ENCODE peak calls at places on chromosomes 4 and X, in ten cellular contexts. A is GM10248; E is ovary; O is HFFc6; N is CD4-positive, alpha-beta T cell; M is HCT116; K is heart left ventricle; I is cardiac fibroblast; W is lung; D is AG04449. C is an unnamed sample.

GRCh38 chr4:141350122-141350904 is 129.6 kb downstream of the ZNF330 start:
- DNase-seq in E (no peak), I (peak; percentile 91), K (no peak), A (no peak), W (no peak), O (peak; percentile 84), N (no peak), M (no peak), D (peak; percentile 87), C (peak; percentile 78)

GRCh38 chrX:113759422-113759821 is 824.5 kb upstream of the HTR2C start:
- DNase-seq in M (no peak), K (no peak), D (no peak), W (no peak), I (no peak), E (no peak), N (no peak), A (no peak), O (no peak), C (no peak)

GRCh38 chr4:101593666-101594065 is 196.9 kb upstream of the BANK1 start:
- DNase-seq in M (no peak), A (no peak), K (no peak), I (no peak), O (no peak), E (no peak), N (no peak), W (no peak), D (no peak), C (peak; percentile 38)

GRCh38 chrX:13085533-13085932 is 41.1 kb upstream of the FAM9C start:
- DNase-seq in W (no peak), A (no peak), N (peak; percentile 50), O (no peak), E (no peak), D (no peak), I (no peak), K (no peak), M (no peak), C (no peak)

GRCh38 chr4:6393544-6394475 is 78.6 kb downstream of the PPP2R2C start:
- DNase-seq in N (no peak), I (no peak), O (no peak), K (no peak), E (no peak), D (no peak), M (no peak), W (no peak), A (no peak), C (no peak)

GRCh38 chr4:71206763-71207162 is 132.1 kb upstream of the SLC4A4 start:
- DNase-seq in I (no peak), M (no peak), W (no peak), A (no peak), N (no peak), K (no peak), E (no peak), O (peak; percentile 75), D (no peak), C (no peak)

GRCh38 chr4:18798123-18798522 is 776.6 kb upstream of the LCORL start:
- DNase-seq in I (no peak), D (no peak), A (no peak), K (no peak), E (no peak), N (no peak), O (no peak), W (no peak), M (no peak), C (no peak)

GRCh38 chr4:44160776-44161377 is 287.7 kb downstream of the KCTD8 start:
- DNase-seq in O (no peak), E (no peak), N (no peak), M (no peak), A (no peak), D (no peak), K (no peak), I (no peak), W (no peak), C (no peak)

GRCh38 chrX:14032383-14032782 is 2.7 kb upstream of the GEMIN8 start:
- DNase-seq in O (peak; percentile 22), A (no peak), E (peak; percentile 64), I (peak; percentile 64), N (peak; percentile 43), K (no peak), M (no peak), W (peak; percentile 45), D (no peak), C (peak; percentile 26)

GRCh38 chr4:38582445-38582844 is 81.6 kb upstream of the KLF3 start:
- DNase-seq in M (no peak), W (no peak), E (no peak), K (no peak), A (no peak), O (no peak), N (no peak), D (no peak), I (no peak), C (no peak)

GRCh38 chrX:97159916-97160800 is 276.4 kb downstream of the RPA4 start:
- DNase-seq in W (no peak), E (no peak), O (no peak), A (no peak), D (no peak), I (no peak), M (no peak), K (no peak), N (no peak), C (no peak)

GRCh38 chrX:40402771-40403533 is 177.8 kb upstream of the ATP6AP2 start:
- DNase-seq in K (no peak), N (no peak), E (peak; percentile 43), I (peak; percentile 28), M (no peak), W (no peak), A (no peak), O (peak; percentile 11), D (peak; percentile 3), C (peak; percentile 38)

GRCh38 chrX:80812176-80812575 is 2.5 kb upstream of the BRWD3 start:
- DNase-seq in N (peak; percentile 12), I (peak; percentile 65), D (no peak), M (no peak), W (no peak), K (peak; percentile 31), A (no peak), O (peak; percentile 43), E (no peak), C (no peak)
- TF ChIP-seq CTCF in N (no peak), I (peak; percentile 13), D (peak; percentile 16), M (peak; percentile 29), W (no peak), K (no peak), A (no peak), O (peak; percentile 37), E (no peak), C (no peak)

GRCh38 chr4:4852591-4853362 is 6.7 kb upstream of the MSX1 start:
- DNase-seq in I (peak; percentile 60), E (no peak), W (no peak), M (no peak), N (no peak), K (no peak), O (peak; percentile 69), A (no peak), D (peak; percentile 9), C (peak; percentile 52)
- TF ChIP-seq CTCF in I (peak; percentile 23), E (no peak), W (no peak), M (no peak), N (no peak), K (no peak), O (peak; percentile 72), A (no peak), D (peak; percentile 41), C (peak; percentile 12)

GRCh38 chr4:121462660-121463261 is 81.9 kb upstream of the QRFPR start:
- DNase-seq in W (peak; percentile 65), E (no peak), D (peak; percentile 7), O (peak; percentile 67), M (peak; percentile 69), K (peak; percentile 34), A (peak; percentile 26), I (peak; percentile 84), N (no peak), C (peak; percentile 64)

GRCh38 chr4:121459056-121459455 is 78.2 kb upstream of the QRFPR start:
- DNase-seq in K (no peak), E (no peak), D (no peak), I (no peak), M (no peak), W (no peak), O (no peak), N (no peak), A (no peak), C (no peak)

DNA sequence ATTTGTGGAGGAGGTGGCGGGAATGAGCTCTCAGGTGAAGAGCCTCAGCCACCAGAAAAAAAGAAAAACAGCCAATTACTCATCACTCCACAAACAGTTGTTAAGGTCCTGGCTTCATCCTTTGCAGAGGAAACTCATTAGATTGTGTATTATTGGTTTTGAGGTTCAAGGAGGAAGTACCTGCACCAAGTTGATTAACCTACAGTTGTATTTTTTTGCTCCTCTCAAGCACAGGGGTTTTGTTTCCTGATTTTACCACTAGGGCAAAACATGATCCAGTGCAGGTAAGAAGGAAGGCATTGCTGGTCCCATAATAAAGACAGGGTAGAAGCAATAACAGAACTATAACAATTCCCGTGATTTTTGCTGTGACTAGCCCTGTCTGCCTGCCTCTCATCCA is 84.0 kb upstream of the QRFPR start:
- DNase-seq in W (no peak), M (no peak), I (no peak), N (no peak), A (no peak), O (no peak), D (no peak), K (no peak), E (no peak), C (no peak)
- TF ChIP-seq CTCF in W (no peak), M (no peak), I (no peak), N (no peak), A (no peak), O (no peak), D (no peak), K (no peak), E (no peak), C (no peak)

DNA sequence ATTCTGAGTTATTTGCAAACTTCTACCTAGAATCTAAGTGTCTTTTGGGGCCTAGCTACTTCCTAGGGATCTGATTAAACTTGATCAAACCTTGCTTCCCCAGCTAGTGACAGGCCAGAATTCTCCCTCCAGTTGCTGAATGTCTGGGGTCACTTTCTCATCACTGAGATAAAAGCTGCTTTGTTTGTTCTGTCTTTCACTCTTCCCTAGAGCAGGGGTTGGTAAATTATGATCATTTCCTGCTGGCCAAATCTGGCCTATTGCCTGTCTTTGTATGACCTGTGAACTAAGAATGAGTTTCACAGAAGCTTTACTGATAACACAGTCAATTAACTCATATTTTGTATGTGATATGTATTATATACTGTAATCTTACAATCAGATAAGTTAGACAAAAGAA is 157.8 kb upstream of the AADAT start:
- DNase-seq in N (no peak), D (no peak), E (no peak), K (no peak), W (no peak), M (no peak), A (no peak), O (no peak), I (no peak), C (peak; percentile 38)
- TF ChIP-seq CTCF in N (no peak), D (no peak), E (no peak), K (no peak), W (no peak), M (no peak), A (no peak), O (no peak), I (no peak), C (no peak)

DNA sequence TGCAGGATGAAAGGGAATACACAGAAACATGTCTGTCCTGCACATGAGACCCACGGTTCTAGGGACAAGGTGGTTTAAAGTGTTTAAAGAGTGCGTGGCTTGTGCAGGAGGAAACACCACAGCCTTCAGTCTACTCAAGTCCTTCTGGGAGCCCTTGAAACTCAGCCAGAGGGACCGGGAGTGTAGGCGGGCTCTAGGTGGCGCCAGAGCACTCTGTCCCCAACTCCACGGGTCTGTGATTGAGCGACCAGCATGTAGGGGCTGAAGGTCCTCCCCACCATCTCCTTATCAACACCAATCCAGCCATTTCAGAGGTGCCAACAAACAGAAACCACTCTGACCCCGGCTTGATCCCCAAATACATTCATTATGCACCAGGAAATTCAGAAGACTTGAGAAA is 82.0 kb upstream of the CLDN34 start:
- DNase-seq in E (peak; percentile 65), M (peak; percentile 16), O (no peak), K (peak; percentile 56), N (peak; percentile 23), A (peak; percentile 75), I (peak; percentile 74), D (no peak), W (peak; percentile 70), C (peak; percentile 48)
- TF ChIP-seq CTCF in E (no peak), M (peak; percentile 60), O (peak; percentile 73), K (peak; percentile 52), N (peak; percentile 50), A (peak; percentile 67), I (peak; percentile 78), D (peak; percentile 70), W (peak; percentile 18), C (peak; percentile 83)